ENCODE peak calls at places on chromosomes 5 and 9, in nine cellular contexts. One of them, this sample, is unnamed.

GRCh38 chr9:117672397-117672796 is 31.8 kb upstream of the TLR4 start:
- DNase-seq in foreskin fibroblast: peak
- DNase-seq in Right ventricle myocardium superior: no peak
- DNase-seq in HFFc6: peak
- DNase-seq in choroid plexus epithelial cell: peak
- DNase-seq in activated CD4-positive, alpha-beta T cell treated with anti-CD3 and anti-CD28 coated beads, Interleukin-2, amount 50 U/mL, for 48 hours: no peak
- DNase-seq in 8988T: no peak
- DNase-seq in stimulated activated CD4-positive, alpha-beta T cell treated with anti-CD3 and anti-CD28 coated beads, Interleukin-4, amount 100 ng/mL, for 24 hours: no peak
- DNase-seq in GM12865: no peak
- DNase-seq in this sample: no peak

GRCh38 chr9:91522496-91522895 is 98.9 kb upstream of the NFIL3 start:
- DNase-seq in HFFc6: no peak
- DNase-seq in foreskin fibroblast: no peak
- DNase-seq in GM12865: no peak
- DNase-seq in stimulated activated CD4-positive, alpha-beta T cell treated with anti-CD3 and anti-CD28 coated beads, Interleukin-4, amount 100 ng/mL, for 24 hours: no peak
- DNase-seq in activated CD4-positive, alpha-beta T cell treated with anti-CD3 and anti-CD28 coated beads, Interleukin-2, amount 50 U/mL, for 48 hours: no peak
- DNase-seq in choroid plexus epithelial cell: no peak
- DNase-seq in 8988T: no peak
- DNase-seq in Right ventricle myocardium superior: no peak
- DNase-seq in this sample: no peak

GRCh38 chr9:114504341-114505186 is 709 bp downstream of the WHRN start:
- DNase-seq in HFFc6: no peak
- DNase-seq in Right ventricle myocardium superior: peak
- DNase-seq in 8988T: peak
- DNase-seq in GM12865: no peak
- DNase-seq in activated CD4-positive, alpha-beta T cell treated with anti-CD3 and anti-CD28 coated beads, Interleukin-2, amount 50 U/mL, for 48 hours: peak
- DNase-seq in choroid plexus epithelial cell: peak
- DNase-seq in foreskin fibroblast: peak
- DNase-seq in stimulated activated CD4-positive, alpha-beta T cell treated with anti-CD3 and anti-CD28 coated beads, Interleukin-4, amount 100 ng/mL, for 24 hours: peak
- DNase-seq in this sample: peak

GRCh38 chr5:82416506-82416905 is 138.4 kb upstream of the RPS23 start:
- DNase-seq in GM12865: no peak
- DNase-seq in activated CD4-positive, alpha-beta T cell treated with anti-CD3 and anti-CD28 coated beads, Interleukin-2, amount 50 U/mL, for 48 hours: no peak
- DNase-seq in HFFc6: no peak
- DNase-seq in foreskin fibroblast: no peak
- DNase-seq in choroid plexus epithelial cell: peak
- DNase-seq in 8988T: no peak
- DNase-seq in stimulated activated CD4-positive, alpha-beta T cell treated with anti-CD3 and anti-CD28 coated beads, Interleukin-4, amount 100 ng/mL, for 24 hours: no peak
- DNase-seq in Right ventricle myocardium superior: no peak
- DNase-seq in this sample: no peak

GRCh38 chr5:73625905-73626811 is at the start of gene ARHGEF28:
- DNase-seq in choroid plexus epithelial cell: peak
- DNase-seq in stimulated activated CD4-positive, alpha-beta T cell treated with anti-CD3 and anti-CD28 coated beads, Interleukin-4, amount 100 ng/mL, for 24 hours: peak
- DNase-seq in HFFc6: peak
- DNase-seq in Right ventricle myocardium superior: peak
- DNase-seq in 8988T: peak
- DNase-seq in activated CD4-positive, alpha-beta T cell treated with anti-CD3 and anti-CD28 coated beads, Interleukin-2, amount 50 U/mL, for 48 hours: peak
- DNase-seq in GM12865: peak
- DNase-seq in foreskin fibroblast: peak
- DNase-seq in this sample: peak

GRCh38 chr5:8848997-8849585 is 696.8 kb downstream of the SEMA5A start:
- DNase-seq in activated CD4-positive, alpha-beta T cell treated with anti-CD3 and anti-CD28 coated beads, Interleukin-2, amount 50 U/mL, for 48 hours: no peak
- DNase-seq in stimulated activated CD4-positive, alpha-beta T cell treated with anti-CD3 and anti-CD28 coated beads, Interleukin-4, amount 100 ng/mL, for 24 hours: no peak
- DNase-seq in HFFc6: peak
- DNase-seq in GM12865: no peak
- DNase-seq in foreskin fibroblast: peak
- DNase-seq in Right ventricle myocardium superior: no peak
- DNase-seq in 8988T: no peak
- DNase-seq in choroid plexus epithelial cell: peak
- DNase-seq in this sample: no peak

GRCh38 chr9:89314955-89315354 is 3.3 kb upstream of the SECISBP2 start:
- DNase-seq in foreskin fibroblast: peak
- DNase-seq in activated CD4-positive, alpha-beta T cell treated with anti-CD3 and anti-CD28 coated beads, Interleukin-2, amount 50 U/mL, for 48 hours: no peak
- DNase-seq in Right ventricle myocardium superior: no peak
- DNase-seq in 8988T: no peak
- DNase-seq in GM12865: no peak
- DNase-seq in choroid plexus epithelial cell: no peak
- DNase-seq in stimulated activated CD4-positive, alpha-beta T cell treated with anti-CD3 and anti-CD28 coated beads, Interleukin-4, amount 100 ng/mL, for 24 hours: no peak
- DNase-seq in HFFc6: no peak
- DNase-seq in this sample: no peak

GRCh38 chr5:132204330-132204729 is 23.3 kb downstream of the P4HA2 start:
- DNase-seq in HFFc6: no peak
- DNase-seq in Right ventricle myocardium superior: no peak
- DNase-seq in 8988T: no peak
- DNase-seq in GM12865: no peak
- DNase-seq in choroid plexus epithelial cell: no peak
- DNase-seq in activated CD4-positive, alpha-beta T cell treated with anti-CD3 and anti-CD28 coated beads, Interleukin-2, amount 50 U/mL, for 48 hours: no peak
- DNase-seq in stimulated activated CD4-positive, alpha-beta T cell treated with anti-CD3 and anti-CD28 coated beads, Interleukin-4, amount 100 ng/mL, for 24 hours: no peak
- DNase-seq in foreskin fibroblast: no peak
- DNase-seq in this sample: no peak

GRCh38 chr5:15927710-15928380 is 251.7 kb downstream of the MARCHF11 start:
- DNase-seq in GM12865: no peak
- DNase-seq in Right ventricle myocardium superior: no peak
- DNase-seq in 8988T: no peak
- DNase-seq in HFFc6: no peak
- DNase-seq in foreskin fibroblast: no peak
- DNase-seq in activated CD4-positive, alpha-beta T cell treated with anti-CD3 and anti-CD28 coated beads, Interleukin-2, amount 50 U/mL, for 48 hours: no peak
- DNase-seq in stimulated activated CD4-positive, alpha-beta T cell treated with anti-CD3 and anti-CD28 coated beads, Interleukin-4, amount 100 ng/mL, for 24 hours: no peak
- DNase-seq in choroid plexus epithelial cell: no peak
- DNase-seq in this sample: no peak

GRCh38 chr9:131398204-131398603 is 4.3 kb downstream of the PRRC2B start:
- DNase-seq in foreskin fibroblast: no peak
- DNase-seq in HFFc6: no peak
- DNase-seq in activated CD4-positive, alpha-beta T cell treated with anti-CD3 and anti-CD28 coated beads, Interleukin-2, amount 50 U/mL, for 48 hours: no peak
- DNase-seq in Right ventricle myocardium superior: no peak
- DNase-seq in GM12865: peak
- DNase-seq in 8988T: no peak
- DNase-seq in stimulated activated CD4-positive, alpha-beta T cell treated with anti-CD3 and anti-CD28 coated beads, Interleukin-4, amount 100 ng/mL, for 24 hours: peak
- DNase-seq in choroid plexus epithelial cell: peak
- DNase-seq in this sample: no peak

GRCh38 chr5:57302164-57302563 is 128.3 kb downstream of the GPBP1 start:
- DNase-seq in Right ventricle myocardium superior: no peak
- DNase-seq in HFFc6: peak
- DNase-seq in stimulated activated CD4-positive, alpha-beta T cell treated with anti-CD3 and anti-CD28 coated beads, Interleukin-4, amount 100 ng/mL, for 24 hours: peak
- DNase-seq in GM12865: peak
- DNase-seq in choroid plexus epithelial cell: peak
- DNase-seq in foreskin fibroblast: peak
- DNase-seq in 8988T: no peak
- DNase-seq in activated CD4-positive, alpha-beta T cell treated with anti-CD3 and anti-CD28 coated beads, Interleukin-2, amount 50 U/mL, for 48 hours: peak
- DNase-seq in this sample: no peak

GRCh38 chr9:120730661-120731514 is 16.6 kb upstream of the MEGF9 start:
- DNase-seq in 8988T: no peak
- DNase-seq in HFFc6: peak
- DNase-seq in activated CD4-positive, alpha-beta T cell treated with anti-CD3 and anti-CD28 coated beads, Interleukin-2, amount 50 U/mL, for 48 hours: no peak
- DNase-seq in choroid plexus epithelial cell: peak
- DNase-seq in GM12865: peak
- DNase-seq in stimulated activated CD4-positive, alpha-beta T cell treated with anti-CD3 and anti-CD28 coated beads, Interleukin-4, amount 100 ng/mL, for 24 hours: no peak
- DNase-seq in Right ventricle myocardium superior: peak
- DNase-seq in foreskin fibroblast: peak
- DNase-seq in this sample: peak

GRCh38 chr9:129500166-129500862 is 120.6 kb downstream of the C9orf50 start:
- DNase-seq in activated CD4-positive, alpha-beta T cell treated with anti-CD3 and anti-CD28 coated beads, Interleukin-2, amount 50 U/mL, for 48 hours: no peak
- DNase-seq in 8988T: no peak
- DNase-seq in Right ventricle myocardium superior: no peak
- DNase-seq in HFFc6: no peak
- DNase-seq in GM12865: no peak
- DNase-seq in stimulated activated CD4-positive, alpha-beta T cell treated with anti-CD3 and anti-CD28 coated beads, Interleukin-4, amount 100 ng/mL, for 24 hours: no peak
- DNase-seq in foreskin fibroblast: peak
- DNase-seq in choroid plexus epithelial cell: peak
- DNase-seq in this sample: no peak

GRCh38 chr5:135842737-135843136 is 8.3 kb downstream of the SLC25A48 start:
- DNase-seq in stimulated activated CD4-positive, alpha-beta T cell treated with anti-CD3 and anti-CD28 coated beads, Interleukin-4, amount 100 ng/mL, for 24 hours: no peak
- DNase-seq in GM12865: no peak
- DNase-seq in choroid plexus epithelial cell: no peak
- DNase-seq in HFFc6: no peak
- DNase-seq in Right ventricle myocardium superior: no peak
- DNase-seq in foreskin fibroblast: no peak
- DNase-seq in activated CD4-positive, alpha-beta T cell treated with anti-CD3 and anti-CD28 coated beads, Interleukin-2, amount 50 U/mL, for 48 hours: no peak
- DNase-seq in 8988T: no peak
- DNase-seq in this sample: no peak

GRCh38 chr9:25600501-25600900 is 77.7 kb downstream of the TUSC1 start:
- DNase-seq in choroid plexus epithelial cell: no peak
- DNase-seq in GM12865: no peak
- DNase-seq in stimulated activated CD4-positive, alpha-beta T cell treated with anti-CD3 and anti-CD28 coated beads, Interleukin-4, amount 100 ng/mL, for 24 hours: no peak
- DNase-seq in HFFc6: no peak
- DNase-seq in activated CD4-positive, alpha-beta T cell treated with anti-CD3 and anti-CD28 coated beads, Interleukin-2, amount 50 U/mL, for 48 hours: no peak
- DNase-seq in 8988T: no peak
- DNase-seq in Right ventricle myocardium superior: no peak
- DNase-seq in foreskin fibroblast: no peak
- DNase-seq in this sample: no peak

GRCh38 chr5:1030801-1031271 is 22.2 kb downstream of the NKD2 start:
- DNase-seq in foreskin fibroblast: no peak
- DNase-seq in activated CD4-positive, alpha-beta T cell treated with anti-CD3 and anti-CD28 coated beads, Interleukin-2, amount 50 U/mL, for 48 hours: no peak
- DNase-seq in Right ventricle myocardium superior: peak
- DNase-seq in HFFc6: no peak
- DNase-seq in GM12865: no peak
- DNase-seq in choroid plexus epithelial cell: no peak
- DNase-seq in stimulated activated CD4-positive, alpha-beta T cell treated with anti-CD3 and anti-CD28 coated beads, Interleukin-4, amount 100 ng/mL, for 24 hours: no peak
- DNase-seq in 8988T: no peak
- DNase-seq in this sample: no peak

GRCh38 chr9:126700296-126700695 is 86.6 kb downstream of the LMX1B start:
- DNase-seq in Right ventricle myocardium superior: no peak
- DNase-seq in foreskin fibroblast: no peak
- DNase-seq in GM12865: no peak
- DNase-seq in HFFc6: no peak
- DNase-seq in activated CD4-positive, alpha-beta T cell treated with anti-CD3 and anti-CD28 coated beads, Interleukin-2, amount 50 U/mL, for 48 hours: no peak
- DNase-seq in 8988T: peak
- DNase-seq in stimulated activated CD4-positive, alpha-beta T cell treated with anti-CD3 and anti-CD28 coated beads, Interleukin-4, amount 100 ng/mL, for 24 hours: no peak
- DNase-seq in choroid plexus epithelial cell: no peak
- DNase-seq in this sample: no peak

GRCh38 chr9:37769306-37769705 is 15.6 kb downstream of the EXOSC3 start:
- DNase-seq in activated CD4-positive, alpha-beta T cell treated with anti-CD3 and anti-CD28 coated beads, Interleukin-2, amount 50 U/mL, for 48 hours: no peak
- DNase-seq in HFFc6: no peak
- DNase-seq in stimulated activated CD4-positive, alpha-beta T cell treated with anti-CD3 and anti-CD28 coated beads, Interleukin-4, amount 100 ng/mL, for 24 hours: no peak
- DNase-seq in choroid plexus epithelial cell: no peak
- DNase-seq in GM12865: no peak
- DNase-seq in foreskin fibroblast: no peak
- DNase-seq in 8988T: no peak
- DNase-seq in Right ventricle myocardium superior: no peak
- DNase-seq in this sample: no peak

GRCh38 chr5:66987540-66987939 is 209.1 kb downstream of the CD180 start:
- DNase-seq in foreskin fibroblast: no peak
- DNase-seq in GM12865: no peak
- DNase-seq in choroid plexus epithelial cell: no peak
- DNase-seq in Right ventricle myocardium superior: no peak
- DNase-seq in 8988T: no peak
- DNase-seq in activated CD4-positive, alpha-beta T cell treated with anti-CD3 and anti-CD28 coated beads, Interleukin-2, amount 50 U/mL, for 48 hours: no peak
- DNase-seq in HFFc6: no peak
- DNase-seq in stimulated activated CD4-positive, alpha-beta T cell treated with anti-CD3 and anti-CD28 coated beads, Interleukin-4, amount 100 ng/mL, for 24 hours: no peak
- DNase-seq in this sample: no peak

GRCh38 chr5:17252543-17252942 is 35.1 kb downstream of the BASP1 start:
- DNase-seq in stimulated activated CD4-positive, alpha-beta T cell treated with anti-CD3 and anti-CD28 coated beads, Interleukin-4, amount 100 ng/mL, for 24 hours: no peak
- DNase-seq in Right ventricle myocardium superior: no peak
- DNase-seq in choroid plexus epithelial cell: peak
- DNase-seq in activated CD4-positive, alpha-beta T cell treated with anti-CD3 and anti-CD28 coated beads, Interleukin-2, amount 50 U/mL, for 48 hours: no peak
- DNase-seq in HFFc6: no peak
- DNase-seq in GM12865: no peak
- DNase-seq in 8988T: no peak
- DNase-seq in foreskin fibroblast: peak
- DNase-seq in this sample: no peak

GRCh38 chr5:124477577-124477976 is 268.9 kb downstream of the ZNF608 start:
- DNase-seq in choroid plexus epithelial cell: peak
- DNase-seq in 8988T: no peak
- DNase-seq in GM12865: no peak
- DNase-seq in Right ventricle myocardium superior: no peak
- DNase-seq in HFFc6: no peak
- DNase-seq in stimulated activated CD4-positive, alpha-beta T cell treated with anti-CD3 and anti-CD28 coated beads, Interleukin-4, amount 100 ng/mL, for 24 hours: no peak
- DNase-seq in activated CD4-positive, alpha-beta T cell treated with anti-CD3 and anti-CD28 coated beads, Interleukin-2, amount 50 U/mL, for 48 hours: no peak
- DNase-seq in foreskin fibroblast: no peak
- DNase-seq in this sample: no peak

GRCh38 chr5:75509956-75510355 is 1.5 kb downstream of the CERT1 start:
- DNase-seq in choroid plexus epithelial cell: peak
- DNase-seq in 8988T: no peak
- DNase-seq in stimulated activated CD4-positive, alpha-beta T cell treated with anti-CD3 and anti-CD28 coated beads, Interleukin-4, amount 100 ng/mL, for 24 hours: no peak
- DNase-seq in GM12865: peak
- DNase-seq in HFFc6: peak
- DNase-seq in Right ventricle myocardium superior: no peak
- DNase-seq in foreskin fibroblast: peak
- DNase-seq in activated CD4-positive, alpha-beta T cell treated with anti-CD3 and anti-CD28 coated beads, Interleukin-2, amount 50 U/mL, for 48 hours: no peak
- DNase-seq in this sample: peak

GRCh38 chr9:137787376-137787775 is 90.2 kb upstream of the CACNA1B start:
- DNase-seq in HFFc6: no peak
- DNase-seq in stimulated activated CD4-positive, alpha-beta T cell treated with anti-CD3 and anti-CD28 coated beads, Interleukin-4, amount 100 ng/mL, for 24 hours: no peak
- DNase-seq in activated CD4-positive, alpha-beta T cell treated with anti-CD3 and anti-CD28 coated beads, Interleukin-2, amount 50 U/mL, for 48 hours: no peak
- DNase-seq in choroid plexus epithelial cell: no peak
- DNase-seq in Right ventricle myocardium superior: no peak
- DNase-seq in GM12865: no peak
- DNase-seq in foreskin fibroblast: no peak
- DNase-seq in 8988T: no peak
- DNase-seq in this sample: no peak

GRCh38 chr9:12862596-12862995 is 87.8 kb downstream of the LURAP1L start:
- DNase-seq in GM12865: no peak
- DNase-seq in foreskin fibroblast: peak
- DNase-seq in stimulated activated CD4-positive, alpha-beta T cell treated with anti-CD3 and anti-CD28 coated beads, Interleukin-4, amount 100 ng/mL, for 24 hours: no peak
- DNase-seq in 8988T: no peak
- DNase-seq in HFFc6: no peak
- DNase-seq in choroid plexus epithelial cell: no peak
- DNase-seq in activated CD4-positive, alpha-beta T cell treated with anti-CD3 and anti-CD28 coated beads, Interleukin-2, amount 50 U/mL, for 48 hours: no peak
- DNase-seq in Right ventricle myocardium superior: no peak
- DNase-seq in this sample: no peak

GRCh38 chr9:106287108-106287631 is 575.8 kb upstream of the ZNF462 start:
- DNase-seq in stimulated activated CD4-positive, alpha-beta T cell treated with anti-CD3 and anti-CD28 coated beads, Interleukin-4, amount 100 ng/mL, for 24 hours: no peak
- DNase-seq in choroid plexus epithelial cell: no peak
- DNase-seq in GM12865: no peak
- DNase-seq in 8988T: no peak
- DNase-seq in activated CD4-positive, alpha-beta T cell treated with anti-CD3 and anti-CD28 coated beads, Interleukin-2, amount 50 U/mL, for 48 hours: no peak
- DNase-seq in HFFc6: no peak
- DNase-seq in foreskin fibroblast: no peak
- DNase-seq in Right ventricle myocardium superior: no peak
- DNase-seq in this sample: no peak

GRCh38 chr5:77129386-77129785 is 42.3 kb upstream of the ZBED3 start:
- DNase-seq in Right ventricle myocardium superior: no peak
- DNase-seq in HFFc6: peak
- DNase-seq in GM12865: peak
- DNase-seq in 8988T: no peak
- DNase-seq in foreskin fibroblast: peak
- DNase-seq in choroid plexus epithelial cell: peak
- DNase-seq in activated CD4-positive, alpha-beta T cell treated with anti-CD3 and anti-CD28 coated beads, Interleukin-2, amount 50 U/mL, for 48 hours: peak
- DNase-seq in stimulated activated CD4-positive, alpha-beta T cell treated with anti-CD3 and anti-CD28 coated beads, Interleukin-4, amount 100 ng/mL, for 24 hours: no peak
- DNase-seq in this sample: peak

GRCh38 chr9:102309379-102309778 is 570.9 kb upstream of the GRIN3A start:
- DNase-seq in 8988T: no peak
- DNase-seq in HFFc6: no peak
- DNase-seq in Right ventricle myocardium superior: no peak
- DNase-seq in choroid plexus epithelial cell: no peak
- DNase-seq in activated CD4-positive, alpha-beta T cell treated with anti-CD3 and anti-CD28 coated beads, Interleukin-2, amount 50 U/mL, for 48 hours: no peak
- DNase-seq in stimulated activated CD4-positive, alpha-beta T cell treated with anti-CD3 and anti-CD28 coated beads, Interleukin-4, amount 100 ng/mL, for 24 hours: no peak
- DNase-seq in GM12865: no peak
- DNase-seq in foreskin fibroblast: no peak
- DNase-seq in this sample: no peak

GRCh38 chr5:110735545-110735944 is 3.3 kb upstream of the SLC25A46 start:
- DNase-seq in Right ventricle myocardium superior: no peak
- DNase-seq in foreskin fibroblast: peak
- DNase-seq in HFFc6: no peak
- DNase-seq in 8988T: no peak
- DNase-seq in GM12865: no peak
- DNase-seq in activated CD4-positive, alpha-beta T cell treated with anti-CD3 and anti-CD28 coated beads, Interleukin-2, amount 50 U/mL, for 48 hours: no peak
- DNase-seq in choroid plexus epithelial cell: no peak
- DNase-seq in stimulated activated CD4-positive, alpha-beta T cell treated with anti-CD3 and anti-CD28 coated beads, Interleukin-4, amount 100 ng/mL, for 24 hours: no peak
- DNase-seq in this sample: no peak

GRCh38 chr9:137195525-137196220 is 4.9 kb downstream of the TPRN start:
- DNase-seq in foreskin fibroblast: no peak
- DNase-seq in stimulated activated CD4-positive, alpha-beta T cell treated with anti-CD3 and anti-CD28 coated beads, Interleukin-4, amount 100 ng/mL, for 24 hours: no peak
- DNase-seq in choroid plexus epithelial cell: no peak
- DNase-seq in activated CD4-positive, alpha-beta T cell treated with anti-CD3 and anti-CD28 coated beads, Interleukin-2, amount 50 U/mL, for 48 hours: no peak
- DNase-seq in 8988T: no peak
- DNase-seq in HFFc6: no peak
- DNase-seq in Right ventricle myocardium superior: no peak
- DNase-seq in GM12865: no peak
- DNase-seq in this sample: no peak

GRCh38 chr9:88161144-88161543 is 22.9 kb upstream of the SPATA31C2 start:
- DNase-seq in choroid plexus epithelial cell: no peak
- DNase-seq in Right ventricle myocardium superior: no peak
- DNase-seq in stimulated activated CD4-positive, alpha-beta T cell treated with anti-CD3 and anti-CD28 coated beads, Interleukin-4, amount 100 ng/mL, for 24 hours: no peak
- DNase-seq in HFFc6: no peak
- DNase-seq in foreskin fibroblast: no peak
- DNase-seq in 8988T: no peak
- DNase-seq in activated CD4-positive, alpha-beta T cell treated with anti-CD3 and anti-CD28 coated beads, Interleukin-2, amount 50 U/mL, for 48 hours: no peak
- DNase-seq in GM12865: no peak
- DNase-seq in this sample: no peak

GRCh38 chr5:146909496-146910068 is 31.0 kb upstream of the PPP2R2B start:
- DNase-seq in Right ventricle myocardium superior: no peak
- DNase-seq in stimulated activated CD4-positive, alpha-beta T cell treated with anti-CD3 and anti-CD28 coated beads, Interleukin-4, amount 100 ng/mL, for 24 hours: no peak
- DNase-seq in foreskin fibroblast: no peak
- DNase-seq in GM12865: no peak
- DNase-seq in choroid plexus epithelial cell: no peak
- DNase-seq in activated CD4-positive, alpha-beta T cell treated with anti-CD3 and anti-CD28 coated beads, Interleukin-2, amount 50 U/mL, for 48 hours: no peak
- DNase-seq in 8988T: no peak
- DNase-seq in HFFc6: no peak
- DNase-seq in this sample: no peak